ENCODE peak calls at places on chromosomes 3 and 15, in four cellular contexts. P is kidney, T is lung, R is A549. X is an unnamed sample.

GRCh38 chr15:68204776-68205557 is at the start of gene CALML4:
- DNase-seq in P (peak; percentile 90), T (peak; percentile 57), R (no peak), X (no peak)

GRCh38 chr15:97566957-97567356 is 393.5 kb upstream of the ARRDC4 start:
- DNase-seq in P (no peak), T (no peak), R (no peak), X (no peak)

GRCh38 chr3:19934098-19934566 is at the start of gene EFHB:
- DNase-seq in P (no peak), T (peak; percentile 43), R (peak; percentile 47), X (peak; percentile 62)

GRCh38 chr3:117486709-117487394 is 777.3 kb downstream of the TUSC7 start:
- DNase-seq in P (no peak), T (no peak), R (no peak), X (no peak)

GRCh38 chr3:60594025-60594424 is 657.2 kb downstream of the FHIT start:
- DNase-seq in P (peak; percentile 72), T (peak; percentile 74), R (no peak), X (peak; percentile 78)

GRCh38 chr3:158347966-158348365 is 223.0 kb upstream of the MLF1 start:
- DNase-seq in P (no peak), T (no peak), R (no peak), X (no peak)

GRCh38 chr15:42145546-42146455 is 10.6 kb downstream of the PLA2G4F start:
- DNase-seq in P (peak; percentile 47), T (no peak), R (no peak), X (peak; percentile 69)

GRCh38 chr15:32119286-32119685 is 89.0 kb downstream of the CHRNA7 start:
- DNase-seq in P (no peak), T (no peak), R (no peak), X (no peak)

GRCh38 chr3:71253169-71253568 is 330.4 kb downstream of the FOXP1 start:
- DNase-seq in P (no peak), T (no peak), R (no peak), X (no peak)

GRCh38 chr3:71392277-71392676 is 191.3 kb downstream of the FOXP1 start:
- DNase-seq in P (no peak), T (no peak), R (no peak), X (no peak)

GRCh38 chr3:179949428-179949827 is 87.3 kb downstream of the PEX5L start:
- DNase-seq in P (no peak), T (no peak), R (no peak), X (no peak)

GRCh38 chr3:114155370-114155821 is 23.5 kb downstream of the DRD3 start:
- DNase-seq in P (no peak), T (no peak), R (peak; percentile 25), X (no peak)

DNA sequence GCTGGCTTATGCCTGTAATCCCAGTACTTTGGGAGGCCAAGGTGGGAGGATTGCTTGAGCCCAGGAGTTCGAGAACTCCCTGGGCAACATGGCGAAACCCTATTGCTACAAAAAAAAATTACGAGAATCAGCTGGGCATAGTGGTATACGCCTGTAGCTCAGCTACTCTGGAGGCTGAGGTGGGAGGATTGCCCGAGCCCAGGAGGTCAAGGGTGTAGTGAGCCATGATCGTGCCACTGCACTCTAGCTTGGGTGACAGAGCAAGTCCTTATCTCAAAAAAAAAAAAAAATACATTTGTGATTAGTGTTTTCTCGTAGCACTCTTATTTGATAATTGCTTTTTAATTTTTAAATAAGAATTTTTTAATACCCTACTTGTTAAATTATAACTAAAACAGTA is 18.4 kb downstream of the IREB2 start:
- DNase-seq in P (no peak), T (no peak), R (no peak), X (no peak)
- TF ChIP-seq CTCF in P (no peak), T (no peak), R (no peak), X (no peak)

GRCh38 chr3:49346797-49347251 is 7.0 kb upstream of the USP4 start:
- DNase-seq in P (no peak), T (no peak), R (no peak), X (peak; percentile 67)

GRCh38 chr3:49353022-49353421 is 5.1 kb downstream of the GPX1 start:
- DNase-seq in P (no peak), T (no peak), R (no peak), X (no peak)

GRCh38 chr3:49349617-49350114 is 8.5 kb downstream of the GPX1 start:
- DNase-seq in P (no peak), T (no peak), R (no peak), X (no peak)

GRCh38 chr3:49352286-49352685 is 5.9 kb downstream of the GPX1 start:
- DNase-seq in P (no peak), T (no peak), R (no peak), X (no peak)

DNA sequence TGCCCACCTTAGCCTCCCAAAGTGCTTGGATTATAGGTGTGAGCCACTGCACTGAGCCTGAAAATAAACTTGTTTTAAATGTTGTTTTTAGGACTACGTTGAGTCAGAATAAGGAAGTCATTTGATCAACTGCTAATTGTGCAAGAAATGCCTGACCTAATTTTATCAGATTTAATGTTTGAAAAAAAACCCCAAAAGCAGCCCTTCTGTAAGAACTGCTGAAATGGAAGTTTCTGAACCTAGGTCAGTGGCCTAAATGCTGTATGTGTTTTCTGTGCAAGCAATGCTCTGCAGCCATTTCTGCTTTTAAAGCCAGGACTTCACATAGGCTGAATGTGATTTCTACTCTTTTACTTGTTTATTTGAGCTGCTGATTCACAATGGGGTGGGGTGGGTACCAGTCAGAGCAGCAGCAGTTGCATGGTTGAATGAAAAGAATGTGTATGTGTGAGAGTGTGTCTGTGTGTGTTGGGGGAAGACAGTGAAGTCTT is 6.6 kb downstream of the GPX1 start:
- DNase-seq in P (no peak), T (no peak), R (no peak), X (no peak)
- H3K27ac ChIP-seq in P (no peak overlapping the region), T (no peak overlapping the region), R (peak overlapping the region; percentile 53), X (peak overlapping the region; percentile 87)

GRCh38 chr3:143658869-143659268 is 189.4 kb downstream of the SLC9A9 start:
- DNase-seq in P (no peak), T (no peak), R (no peak), X (no peak)

GRCh38 chr3:143653935-143654334 is 194.3 kb downstream of the SLC9A9 start:
- DNase-seq in P (no peak), T (no peak), R (no peak), X (no peak)

GRCh38 chr3:143658116-143658515 is 190.2 kb downstream of the SLC9A9 start:
- DNase-seq in P (no peak), T (no peak), R (no peak), X (no peak)

GRCh38 chr3:143654906-143655305 is 193.4 kb downstream of the SLC9A9 start:
- DNase-seq in P (no peak), T (no peak), R (no peak), X (no peak)

DNA sequence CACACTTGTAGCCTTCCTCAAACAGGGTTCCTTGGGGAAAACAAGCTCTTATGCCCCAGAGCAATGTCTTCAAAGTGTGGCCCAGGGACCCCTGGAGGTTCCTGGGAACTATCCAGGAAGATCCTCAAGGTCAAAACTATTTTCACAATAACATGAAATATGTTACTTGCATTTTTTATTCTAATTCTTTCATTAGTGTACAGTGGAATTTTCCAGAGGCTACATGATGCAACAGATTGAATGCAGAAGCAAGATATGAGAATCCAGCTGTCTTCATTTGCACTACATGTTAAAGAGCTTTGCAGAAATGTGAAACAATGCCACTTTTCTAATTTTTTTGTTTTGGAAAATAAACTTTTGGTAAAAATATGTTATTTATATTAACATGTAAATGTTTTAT is 190.9 kb downstream of the SLC9A9 start:
- DNase-seq in P (no peak), T (no peak), R (no peak), X (no peak)
- TF ChIP-seq CTCF in P (no peak), T (no peak), R (no peak), X (no peak)

GRCh38 chr3:100802126-100802525 is 92.8 kb downstream of the TFG start:
- DNase-seq in P (no peak), T (no peak), R (no peak), X (no peak)

GRCh38 chr3:100797921-100798491 is 88.7 kb downstream of the TFG start:
- DNase-seq in P (no peak), T (no peak), R (no peak), X (no peak)

GRCh38 chr3:100796556-100796955 is 87.3 kb downstream of the TFG start:
- DNase-seq in P (no peak), T (no peak), R (no peak), X (no peak)
- H3K27ac ChIP-seq in P (no peak overlapping the region), T (no peak overlapping the region), R (no peak overlapping the region), X (no peak overlapping the region)

GRCh38 chr15:84862214-84862975 is 22.1 kb upstream of the SLC28A1 start:
- DNase-seq in P (no peak), T (no peak), R (no peak), X (no peak)
- TF ChIP-seq CTCF in P (no peak), T (no peak), R (no peak), X (no peak)

GRCh38 chr3:52238193-52238760 is 681 bp downstream of the TWF2 start:
- DNase-seq in P (no peak), T (no peak), R (peak; percentile 29), X (no peak)

GRCh38 chr3:52242039-52242438 is 3.1 kb upstream of the TWF2 start:
- DNase-seq in P (no peak), T (no peak), R (no peak), X (no peak)

GRCh38 chr3:52238761-52239701 is at the start of gene TWF2:
- DNase-seq in P (peak; percentile 94), T (peak; percentile 75), R (peak; percentile 80), X (peak; percentile 69)

GRCh38 chr3:52240059-52240885 is 1.3 kb upstream of the TWF2 start:
- DNase-seq in P (no peak), T (peak; percentile 64), R (no peak), X (peak; percentile 67)

GRCh38 chr3:52240886-52241244 is 1.9 kb upstream of the TWF2 start:
- DNase-seq in P (no peak), T (no peak), R (no peak), X (no peak)
- H3K27ac ChIP-seq in P (no peak overlapping the region), T (no peak overlapping the region), R (no peak overlapping the region), X (peak overlapping the region; percentile 90)

DNA sequence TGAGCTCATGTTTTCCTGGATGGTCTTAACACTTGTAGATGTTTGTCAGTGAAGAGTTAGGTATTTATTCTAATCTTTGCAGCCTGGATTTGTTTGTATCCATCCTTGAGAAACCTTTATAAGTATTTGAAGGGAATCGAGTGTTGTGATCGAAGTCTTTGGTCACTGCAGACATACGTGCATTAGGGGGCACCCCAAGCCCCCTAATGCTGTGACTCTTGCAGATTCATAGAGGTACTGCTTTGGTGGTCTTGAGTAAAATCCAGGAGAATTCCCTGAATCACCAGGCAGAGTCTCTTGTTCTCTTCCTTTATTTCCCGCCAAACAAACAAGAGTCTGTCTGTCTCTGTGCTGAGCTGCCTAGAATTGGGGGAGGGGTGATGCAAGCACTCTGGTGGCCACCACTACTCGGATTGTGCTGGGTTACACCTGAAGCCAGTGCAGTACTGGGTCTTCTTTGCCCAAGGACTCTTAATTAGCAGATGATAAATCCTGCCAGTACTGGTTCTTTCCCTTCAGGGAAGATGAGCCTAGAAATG is 170.5 kb upstream of the POU1F1 start:
- DNase-seq in P (no peak), T (no peak), R (no peak), X (no peak)
- TF ChIP-seq CTCF in P (no peak), T (no peak), R (no peak), X (no peak)

DNA sequence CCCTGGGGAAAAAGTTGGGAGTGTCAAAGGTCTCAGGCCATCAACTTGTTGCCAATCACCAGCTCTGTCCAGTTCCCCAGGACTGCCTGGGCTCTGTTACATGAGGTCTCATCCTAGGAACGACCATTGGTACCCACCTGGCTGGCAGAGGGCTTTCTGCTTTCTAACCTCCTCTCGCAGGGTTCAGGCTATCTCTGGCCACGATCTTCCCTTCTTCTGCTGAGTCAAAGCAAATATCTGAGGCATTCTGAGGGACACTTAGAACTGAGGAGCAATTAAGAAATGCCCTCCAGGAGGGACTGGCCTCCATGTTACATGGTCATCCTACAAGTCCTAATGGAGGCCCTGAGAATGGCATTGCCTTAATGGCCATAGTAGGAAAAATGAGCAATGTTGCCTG is 77.4 kb downstream of the TGFBR2 start:
- DNase-seq in P (no peak), T (no peak), R (no peak), X (no peak)
- H3K27ac ChIP-seq in P (no peak overlapping the region), T (no peak overlapping the region), R (no peak overlapping the region), X (peak overlapping the region; percentile 94)

GRCh38 chr3:8767667-8768363 is 1.6 kb downstream of the OXTR start:
- DNase-seq in P (no peak), T (no peak), R (no peak), X (no peak)
- TF ChIP-seq CTCF in P (peak; percentile 1), T (no peak), R (no peak), X (peak; percentile 48)